ENCODE peak calls at places on chromosomes 5 and 9, in five cellular contexts. G, O, R, C and N are unnamed samples.
A peak's percentile ranks its signal among the peaks of the same experiment; 100 is the strongest.

GRCh38 chr9:10127867-10128266 is 484.9 kb downstream of the PTPRD start:
- DNase-seq in G (no peak), O (no peak), R (no peak), C (no peak), N (no peak)

GRCh38 chr5:151227918-151228447 is 4.1 kb upstream of the CCDC69 start:
- DNase-seq in G (no peak), O (no peak), R (no peak), C (no peak), N (no peak)

GRCh38 chr5:158546080-158546479 is 553.6 kb downstream of the EBF1 start:
- DNase-seq in G (no peak), O (no peak), R (no peak), C (no peak), N (no peak)

GRCh38 chr9:123643518-123643917 is 286.4 kb downstream of the DENND1A start:
- DNase-seq in G (no peak), O (no peak), R (no peak), C (no peak), N (no peak)

GRCh38 chr9:88388886-88389617 is 808 bp downstream of the SPIN1 start:
- DNase-seq in G (peak; percentile 26), O (peak; percentile 71), R (no peak), C (peak; percentile 90), N (peak; percentile 24)

GRCh38 chr5:157915638-157916037 is 56.7 kb upstream of the CLINT1 start:
- DNase-seq in G (peak; percentile 76), O (peak; percentile 9), R (peak; percentile 86), C (peak; percentile 87), N (peak; percentile 72)

GRCh38 chr9:26975728-26976707 is 19.8 kb downstream of the IFT74 start:
- DNase-seq in G (no peak), O (peak; percentile 22), R (no peak), C (peak; percentile 60), N (no peak)

GRCh38 chr9:33408087-33408486 is 5.7 kb upstream of the AQP7 start:
- DNase-seq in G (no peak), O (peak; percentile 29), R (no peak), C (no peak), N (no peak)

GRCh38 chr9:81314525-81314924 is 374.8 kb downstream of the TLE1 start:
- DNase-seq in G (no peak), O (no peak), R (no peak), C (no peak), N (no peak)

GRCh38 chr5:176660860-176661641 is 13.8 kb downstream of the TSPAN17 start:
- DNase-seq in G (no peak), O (peak; percentile 49), R (peak; percentile 91), C (peak; percentile 88), N (peak; percentile 75)

GRCh38 chr5:116795189-116795588 is 220.6 kb upstream of the SEMA6A start:
- DNase-seq in G (no peak), O (no peak), R (no peak), C (no peak), N (no peak)

GRCh38 chr5:111072949-111073682 is 1.6 kb downstream of the TSLP start:
- DNase-seq in G (no peak), O (peak; percentile 41), R (peak; percentile 92), C (peak; percentile 74), N (no peak)

GRCh38 chr5:66608501-66608900 is 12.3 kb downstream of the MAST4 start:
- DNase-seq in G (no peak), O (no peak), R (no peak), C (no peak), N (no peak)

GRCh38 chr5:137361275-137361674 is 137.9 kb downstream of the SPOCK1 start:
- DNase-seq in G (no peak), O (no peak), R (no peak), C (no peak), N (no peak)

GRCh38 chr9:28121353-28121752 is 548.1 kb upstream of the C9orf72 start:
- DNase-seq in G (no peak), O (no peak), R (no peak), C (no peak), N (no peak)

GRCh38 chr9:120876842-120877240 is at the start of gene PHF19:
- DNase-seq in G (no peak), O (peak; percentile 35), R (no peak), C (no peak), N (peak; percentile 23)

GRCh38 chr9:120875954-120876841 is 790 bp downstream of the PHF19 start:
- DNase-seq in G (no peak), O (peak; percentile 83), R (peak; percentile 97), C (peak; percentile 72), N (peak; percentile 89)

GRCh38 chr9:120877276-120878034 is 467 bp upstream of the PHF19 start:
- DNase-seq in G (no peak), O (peak; percentile 35), R (peak; percentile 90), C (peak; percentile 80), N (peak; percentile 83)

GRCh38 chr9:120878188-120879130 is 1.5 kb upstream of the PHF19 start:
- DNase-seq in G (no peak), O (no peak), R (no peak), C (no peak), N (no peak)

GRCh38 chr9:120879421-120879820 is 2.4 kb upstream of the PHF19 start:
- DNase-seq in G (no peak), O (no peak), R (no peak), C (no peak), N (no peak)
- H3K4me3 ChIP-seq in G (no peak overlapping the region), O (no peak overlapping the region), R (no peak overlapping the region), C (no peak overlapping the region), N (no peak overlapping the region)

GRCh38 chr5:126002222-126002897 is 420.8 kb upstream of the GRAMD2B start:
- DNase-seq in G (peak; percentile 39), O (peak; percentile 45), R (no peak), C (peak; percentile 6), N (peak; percentile 12)
- H3K4me3 ChIP-seq in G (no peak overlapping the region), O (no peak overlapping the region), R (no peak overlapping the region), C (no peak overlapping the region), N (no peak overlapping the region)

DNA sequence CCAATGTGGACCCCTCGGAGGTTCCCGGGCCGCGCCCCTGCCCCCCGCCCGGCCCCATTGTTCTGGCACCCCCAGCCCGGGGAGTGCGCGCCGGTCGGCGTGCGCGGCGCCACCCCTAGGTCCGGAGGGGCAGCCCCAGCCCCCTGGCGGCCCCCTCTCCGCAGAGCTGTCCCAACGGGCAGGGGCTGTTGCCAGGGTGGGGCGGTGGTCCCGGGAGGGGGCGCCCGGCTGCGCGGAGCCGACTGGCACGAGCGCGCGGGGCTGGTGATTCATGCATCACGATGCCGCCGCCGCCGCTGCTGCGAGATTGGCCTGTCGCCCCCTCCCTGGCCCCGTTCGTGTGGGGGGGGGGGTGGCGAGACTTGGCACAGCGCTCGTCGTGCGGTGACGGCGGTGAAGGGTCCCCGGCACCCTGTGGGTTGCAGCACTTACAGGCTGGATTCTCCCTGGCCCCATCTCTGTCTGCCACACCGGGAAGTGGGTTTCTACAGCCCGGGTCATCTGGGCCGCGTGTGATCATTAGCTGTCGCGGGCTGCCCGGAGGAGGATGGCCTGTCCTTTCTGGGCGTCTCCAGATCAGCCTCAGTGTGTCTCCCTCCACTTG is 756 bp downstream of the NCS1 start:
- DNase-seq in G (no peak), O (no peak), R (no peak), C (peak; percentile 40), N (no peak)
- H3K4me3 ChIP-seq in G (peak overlapping the region; percentile 63), O (peak overlapping the region; percentile 80), R (peak overlapping the region; percentile 72), C (peak overlapping the region; percentile 97), N (peak overlapping the region; percentile 62)

GRCh38 chr5:18811616-18812015 is 1176.4 kb downstream of the CDH18 start:
- DNase-seq in G (no peak), O (no peak), R (no peak), C (no peak), N (no peak)
- H3K4me3 ChIP-seq in G (no peak overlapping the region), O (no peak overlapping the region), R (no peak overlapping the region), C (no peak overlapping the region), N (no peak overlapping the region)

GRCh38 chr5:3590967-3591900 is 4.4 kb upstream of the IRX1 start:
- DNase-seq in G (no peak), O (no peak), R (peak; percentile 88), C (no peak), N (no peak)
- H3K4me3 ChIP-seq in G (no peak overlapping the region), O (no peak overlapping the region), R (no peak overlapping the region), C (peak overlapping the region; percentile 10), N (no peak overlapping the region)

GRCh38 chr9:137959641-137960411 is 82.2 kb downstream of the CACNA1B start:
- DNase-seq in G (no peak), O (no peak), R (no peak), C (no peak), N (no peak)
- H3K4me3 ChIP-seq in G (no peak overlapping the region), O (no peak overlapping the region), R (no peak overlapping the region), C (no peak overlapping the region), N (no peak overlapping the region)

GRCh38 chr9:108851138-108851537 is 4.6 kb downstream of the ACTL7B start:
- DNase-seq in G (no peak), O (no peak), R (no peak), C (no peak), N (no peak)
- H3K4me3 ChIP-seq in G (no peak overlapping the region), O (no peak overlapping the region), R (no peak overlapping the region), C (no peak overlapping the region), N (no peak overlapping the region)